ENCODE peak calls at places on chromosomes 1 and 21, in nine cellular contexts. N, D, R, O, Q, V, K, S and P are unnamed samples.

GRCh38 chr1:105362438-105362837 is 1612.7 kb downstream of the AMY1C start:
- DNase-seq in N (no peak), D (no peak), R (no peak), O (no peak), Q (no peak), V (no peak), K (no peak), S (no peak), P (no peak)

GRCh38 chr21:40925481-40925880 is 78.5 kb upstream of the DSCAM start:
- DNase-seq in N (no peak), D (no peak), R (no peak), O (no peak), Q (no peak), V (no peak), K (no peak), S (no peak), P (no peak)

GRCh38 chr1:244087611-244088010 is 36.5 kb downstream of the ZBTB18 start:
- DNase-seq in N (no peak), D (peak; percentile 77), R (no peak), O (no peak), Q (no peak), V (no peak), K (no peak), S (no peak), P (no peak)

GRCh38 chr1:9473032-9473792 is 66.1 kb upstream of the SLC25A33 start:
- DNase-seq in N (no peak), D (no peak), R (no peak), O (no peak), Q (peak; percentile 92), V (peak; percentile 99), K (peak; percentile 97), S (no peak), P (peak; percentile 89)

GRCh38 chr1:10516244-10516643 is 41.5 kb downstream of the PEX14 start:
- DNase-seq in N (no peak), D (no peak), R (no peak), O (no peak), Q (no peak), V (no peak), K (no peak), S (no peak), P (no peak)

GRCh38 chr1:77673030-77673429 is 9.4 kb downstream of the ZZZ3 start:
- DNase-seq in N (no peak), D (no peak), R (no peak), O (no peak), Q (no peak), V (no peak), K (no peak), S (no peak), P (no peak)

GRCh38 chr1:41450747-41451285 is 33.7 kb downstream of the EDN2 start:
- DNase-seq in N (no peak), D (no peak), R (no peak), O (no peak), Q (no peak), V (no peak), K (no peak), S (no peak), P (no peak)

GRCh38 chr21:26715878-26716506 is 129.2 kb downstream of the ADAMTS1 start:
- DNase-seq in N (no peak), D (peak; percentile 72), R (no peak), O (no peak), Q (peak; percentile 17), V (peak; percentile 78), K (peak; percentile 73), S (peak; percentile 10), P (peak; percentile 26)

GRCh38 chr1:7594002-7594713 is 176.9 kb upstream of the VAMP3 start:
- DNase-seq in N (no peak), D (no peak), R (no peak), O (no peak), Q (no peak), V (no peak), K (no peak), S (no peak), P (no peak)

GRCh38 chr21:44012474-44013379 is 618 bp downstream of the TRAPPC10 start:
- DNase-seq in N (peak; percentile 88), D (peak; percentile 12), R (peak; percentile 73), O (peak; percentile 63), Q (peak; percentile 77), V (peak; percentile 26), K (peak; percentile 55), S (peak; percentile 89), P (no peak)

GRCh38 chr21:45870421-45870820 is 111.1 kb upstream of the COL6A1 start:
- DNase-seq in N (peak; percentile 10), D (no peak), R (no peak), O (no peak), Q (no peak), V (no peak), K (no peak), S (no peak), P (no peak)

GRCh38 chr1:64223329-64224151 is 20.1 kb downstream of the UBE2U start:
- DNase-seq in N (no peak), D (no peak), R (no peak), O (no peak), Q (peak; percentile 66), V (peak; percentile 86), K (peak; percentile 84), S (no peak), P (peak; percentile 86)

GRCh38 chr21:45542242-45542666 is at the start of gene SLC19A1:
- DNase-seq in N (peak; percentile 81), D (peak; percentile 50), R (peak; percentile 72), O (peak; percentile 48), Q (peak; percentile 60), V (peak; percentile 96), K (peak; percentile 90), S (peak; percentile 77), P (no peak)